ENCODE peak calls at places on chromosomes 4 and X, in ten cellular contexts. M, V, Q, N, U, O, S, K, W and J are unnamed samples.

GRCh38 chr4:11313157-11313943 is 115.3 kb downstream of the HS3ST1 start:
- DNase-seq in O (no peak), K (no peak), N (no peak), W (no peak), Q (no peak), S (no peak), V (no peak), M (no peak), U (no peak), J (no peak)

GRCh38 chrX:118116308-118117068 is at the start of gene KLHL13:
- DNase-seq in M (peak; percentile 70), U (peak; percentile 40), N (peak; percentile 31), K (peak; percentile 41), S (peak; percentile 39), V (peak; percentile 84), O (no peak), W (peak; percentile 50), Q (peak; percentile 29), J (peak; percentile 63)

GRCh38 chrX:117835034-117835433 is 281.6 kb downstream of the KLHL13 start:
- DNase-seq in M (no peak), W (peak; percentile 3), O (no peak), Q (no peak), K (no peak), U (no peak), N (no peak), V (no peak), S (no peak), J (no peak)

GRCh38 chrX:36930491-36930890 is 77.7 kb upstream of the FAM47C start:
- DNase-seq in Q (peak; percentile 84), V (no peak), K (no peak), M (no peak), S (no peak), N (no peak), O (no peak), U (no peak), W (no peak), J (no peak)

GRCh38 chr4:152540293-152540674 is 4.4 kb upstream of the FBXW7 start:
- DNase-seq in S (no peak), V (no peak), W (peak; percentile 35), M (peak; percentile 88), U (no peak), K (no peak), Q (no peak), N (no peak), O (no peak), J (no peak)

GRCh38 chr4:89820005-89820404 is 17.0 kb downstream of the SNCA start:
- DNase-seq in M (no peak), U (no peak), Q (no peak), W (no peak), N (no peak), S (no peak), K (no peak), V (no peak), O (no peak), J (no peak)

GRCh38 chr4:129342820-129343219 is 246.9 kb downstream of the C4orf33 start:
- DNase-seq in S (no peak), V (no peak), M (no peak), O (no peak), N (no peak), K (no peak), U (peak; percentile 89), Q (no peak), W (no peak), J (no peak)

GRCh38 chrX:110803506-110803905 is 7.9 kb upstream of the CHRDL1 start:
- DNase-seq in M (no peak), O (no peak), S (no peak), W (no peak), Q (no peak), V (no peak), K (no peak), N (no peak), U (peak; percentile 65), J (no peak)

GRCh38 chr4:174520655-174521054 is 1.6 kb downstream of the HPGD start:
- DNase-seq in V (no peak), N (no peak), W (no peak), Q (no peak), M (no peak), K (no peak), O (no peak), U (no peak), S (no peak), J (no peak)

GRCh38 chr4:56313132-56313531 is 74.2 kb downstream of the AASDH start:
- DNase-seq in V (no peak), M (no peak), K (no peak), Q (no peak), O (no peak), U (no peak), S (no peak), N (no peak), W (no peak), J (no peak)

GRCh38 chr4:140645614-140646412 is 77.1 kb upstream of the UCP1 start:
- DNase-seq in S (peak; percentile 44), K (peak; percentile 30), M (no peak), O (no peak), N (no peak), W (no peak), U (no peak), V (peak; percentile 62), Q (no peak), J (no peak)

GRCh38 chrX:119488749-119489148 is 20.5 kb downstream of the SLC25A5 start:
- DNase-seq in U (peak; percentile 64), O (peak; percentile 45), Q (peak; percentile 54), M (peak; percentile 75), V (no peak), S (peak; percentile 51), W (peak; percentile 63), K (no peak), N (peak; percentile 53), J (no peak)

GRCh38 chr4:168335621-168336020 is 17.1 kb upstream of the DDX60 start:
- DNase-seq in O (no peak), K (no peak), M (no peak), Q (no peak), N (peak; percentile 19), S (no peak), U (no peak), V (no peak), W (no peak), J (no peak)

GRCh38 chr4:27692098-27692679 is 831.5 kb downstream of the STIM2 start:
- DNase-seq in N (no peak), M (peak; percentile 67), U (peak; percentile 47), W (peak; percentile 75), Q (peak; percentile 49), V (no peak), S (no peak), K (no peak), O (peak; percentile 46), J (no peak)

GRCh38 chr4:26346203-26346620 is 25.4 kb downstream of the RBPJ start:
- DNase-seq in U (no peak), K (no peak), V (no peak), M (peak; percentile 63), N (peak; percentile 11), W (peak; percentile 74), Q (no peak), O (no peak), S (no peak), J (no peak)

GRCh38 chr4:81032805-81033684 is 2.5 kb downstream of the BMP3 start:
- DNase-seq in M (no peak), O (peak; percentile 79), W (no peak), N (no peak), S (no peak), K (no peak), Q (no peak), V (no peak), U (no peak), J (no peak)

GRCh38 chr4:153222162-153222789 is 18.0 kb downstream of the TRIM2 start:
- DNase-seq in Q (peak; percentile 90), M (peak; percentile 88), V (no peak), N (peak; percentile 58), K (peak; percentile 39), U (peak; percentile 92), S (peak; percentile 59), O (no peak), W (peak; percentile 84), J (no peak)

GRCh38 chr4:135240796-135241195 is 1039.2 kb upstream of the PABPC4L start:
- DNase-seq in U (no peak), S (no peak), V (no peak), N (no peak), O (no peak), W (no peak), M (no peak), Q (no peak), K (no peak), J (no peak)

GRCh38 chr4:173835863-173836262 is 305.8 kb upstream of the HAND2 start:
- DNase-seq in V (no peak), U (peak; percentile 70), W (peak; percentile 42), S (no peak), Q (peak; percentile 80), O (no peak), K (peak; percentile 16), M (peak; percentile 60), N (peak; percentile 36), J (no peak)

GRCh38 chrX:65595460-65595876 is 60.9 kb upstream of the LAS1L start:
- DNase-seq in O (peak; percentile 91), Q (peak; percentile 91), K (peak; percentile 91), W (peak; percentile 94), N (peak; percentile 95), U (peak; percentile 86), V (no peak), M (peak; percentile 98), S (peak; percentile 92), J (peak; percentile 82)
- H3K4me3 ChIP-seq in O (no peak overlapping the region), Q (no peak overlapping the region), K (no peak overlapping the region), W (no peak overlapping the region), N (no peak overlapping the region), U (peak overlapping the region; percentile 37), V (no peak overlapping the region), M (no peak overlapping the region), S (no peak overlapping the region), J (no peak overlapping the region)

DNA sequence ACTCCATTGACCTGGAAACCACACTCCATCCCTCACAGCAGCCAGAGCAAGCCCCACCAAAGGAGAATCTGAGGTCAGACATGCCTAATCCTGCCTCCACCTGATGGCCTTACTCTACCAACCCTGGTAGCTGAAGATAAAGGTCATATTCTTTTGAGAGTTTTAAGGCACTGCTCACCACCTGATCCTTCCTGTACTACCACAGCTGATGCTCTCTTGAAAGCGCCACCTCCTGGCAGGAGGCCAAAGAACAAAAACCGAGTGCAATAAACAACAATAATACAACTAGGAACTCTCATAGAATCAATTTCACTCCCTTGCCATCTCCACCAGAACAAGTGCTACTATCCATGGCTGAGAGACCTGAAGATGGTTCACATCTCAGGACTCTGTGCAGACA is 301.6 kb downstream of the NAF1 start:
- DNase-seq in U (no peak), O (peak; percentile 4), V (no peak), W (peak; percentile 25), S (no peak), N (no peak), Q (no peak), K (no peak), M (peak; percentile 63), J (no peak)
- H3K4me1 ChIP-seq in U (no peaks in the 10 kb centered on the region), O (no peaks in the 10 kb centered on the region), V (no peaks in the 10 kb centered on the region), W (no peaks in the 10 kb centered on the region), S (no peaks in the 10 kb centered on the region), N (no peaks in the 10 kb centered on the region), Q (no peaks in the 10 kb centered on the region), K (no peaks in the 10 kb centered on the region), M (no peaks in the 10 kb centered on the region), J (no peaks in the 10 kb centered on the region)

GRCh38 chr4:1854752-1855151 is 1.2 kb downstream of the LETM1 start:
- DNase-seq in O (no peak), N (no peak), M (no peak), U (no peak), Q (no peak), W (no peak), V (no peak), K (no peak), S (no peak), J (no peak)
- H3K4me3 ChIP-seq in O (peak overlapping the region; percentile 99), N (peak overlapping the region; percentile 95), M (peak overlapping the region; percentile 86), U (peak overlapping the region; percentile 77), Q (peak overlapping the region; percentile 76), W (peak overlapping the region; percentile 93), V (peak overlapping the region; percentile 98), K (peak overlapping the region; percentile 76), S (peak overlapping the region; percentile 90), J (peak overlapping the region; percentile 86)

GRCh38 chr4:78567502-78568075 is 16.0 kb downstream of the ANXA3 start:
- DNase-seq in K (no peak), U (no peak), O (no peak), M (no peak), S (no peak), W (no peak), V (no peak), N (no peak), Q (no peak), J (no peak)
- H3K4me1 ChIP-seq in K (peaks cover 75% of the 10 kb centered on the region), U (peaks cover 63% of the 10 kb centered on the region), O (no peaks in the 10 kb centered on the region), M (peaks cover 18% of the 10 kb centered on the region), S (no peaks in the 10 kb centered on the region), W (peaks cover 26% of the 10 kb centered on the region), V (peaks cover 14% of the 10 kb centered on the region), N (peaks cover 22% of the 10 kb centered on the region), Q (no peaks in the 10 kb centered on the region), J (peaks cover 2% of the 10 kb centered on the region)